ENCODE peak calls at places on chromosomes 1 and 21, in four cellular contexts. C is neural crest cell, E is HS-5, R is iris pigment epithelial cell. L is an unnamed sample.

GRCh38 chr21:41369915-41370839 is 8.3 kb downstream of the MX2 start:
- DNase-seq in R (no peak), C (no peak), E (no peak), L (no peak)

GRCh38 chr1:164846731-164847691 is 288.0 kb downstream of the PBX1 start:
- DNase-seq in E (no peak), C (no peak), R (no peak), L (no peak)

GRCh38 chr1:228141871-228142615 is 2.0 kb downstream of the GUK1 start:
- DNase-seq in C (no peak), E (no peak), R (peak), L (peak)

GRCh38 chr1:174999926-175000696 is at the start of gene CACYBP:
- DNase-seq in R (peak), C (no peak), E (no peak), L (no peak)

GRCh38 chr1:164051791-164052190 is 507.2 kb upstream of the PBX1 start:
- DNase-seq in C (no peak), E (peak), R (peak), L (peak)

GRCh38 chr1:162654915-162655620 is 22.8 kb downstream of the DDR2 start:
- DNase-seq in C (no peak), E (no peak), R (no peak), L (no peak)

GRCh38 chr1:99886841-99887240 is 36.7 kb downstream of the AGL start:
- DNase-seq in E (no peak), R (peak), C (no peak), L (peak)

GRCh38 chr1:223248001-223248786 is 105.1 kb upstream of the TLR5 start:
- DNase-seq in C (no peak), E (no peak), R (no peak), L (no peak)